ENCODE peak calls at places on chromosomes 11 and 22, in seven cellular contexts. E, C, B, N, X, M and O are unnamed samples.

GRCh38 chr11:8218409-8218808 is 45.3 kb downstream of the LMO1 start:
- DNase-seq in C (no peak), E (no peak), B (no peak), M (no peak), N (no peak), X (no peak), O (no peak)

GRCh38 chr22:50272103-50272782 is 2.1 kb upstream of the MAPK11 start:
- DNase-seq in E (peak), N (no peak), X (no peak), M (no peak), C (no peak), B (no peak), O (no peak)

GRCh38 chr22:39658367-39658766 is 87.8 kb downstream of the CACNA1I start:
- DNase-seq in E (no peak), C (no peak), M (peak), X (no peak), B (no peak), N (no peak), O (no peak)

GRCh38 chr11:68956142-68956541 is 24.6 kb downstream of the MRGPRD start:
- DNase-seq in C (no peak), X (no peak), B (no peak), N (no peak), M (no peak), E (no peak), O (no peak)

GRCh38 chr22:44574581-44575343 is 76.7 kb upstream of the RTL6 start:
- DNase-seq in N (no peak), B (no peak), E (no peak), C (peak), X (no peak), M (no peak), O (no peak)

GRCh38 chr11:63888170-63889086 is 28.5 kb downstream of the RCOR2 start:
- DNase-seq in E (peak), N (peak), X (peak), B (peak), M (peak), C (peak), O (no peak)

GRCh38 chr11:130189492-130190210 is 30.1 kb downstream of the ST14 start:
- DNase-seq in C (no peak), N (no peak), B (no peak), X (no peak), M (peak), E (no peak), O (peak)

GRCh38 chr11:121521145-121522042 is 68.6 kb upstream of the SORL1-AS1 start:
- DNase-seq in X (no peak), B (no peak), N (no peak), C (no peak), M (no peak), E (peak), O (no peak)

GRCh38 chr11:61917357-61918109 is at the start of gene RAB3IL1:
- DNase-seq in B (peak), N (peak), C (peak), E (no peak), M (peak), X (peak), O (peak)

GRCh38 chr11:94104734-94105133 is 23.9 kb upstream of the PANX1 start:
- DNase-seq in X (no peak), N (no peak), C (no peak), M (no peak), E (no peak), B (no peak), O (no peak)

GRCh38 chr22:47163876-47164513 is 401.5 kb downstream of the TBC1D22A start:
- DNase-seq in B (no peak), E (no peak), N (peak), M (peak), C (peak), X (no peak), O (peak)

DNA sequence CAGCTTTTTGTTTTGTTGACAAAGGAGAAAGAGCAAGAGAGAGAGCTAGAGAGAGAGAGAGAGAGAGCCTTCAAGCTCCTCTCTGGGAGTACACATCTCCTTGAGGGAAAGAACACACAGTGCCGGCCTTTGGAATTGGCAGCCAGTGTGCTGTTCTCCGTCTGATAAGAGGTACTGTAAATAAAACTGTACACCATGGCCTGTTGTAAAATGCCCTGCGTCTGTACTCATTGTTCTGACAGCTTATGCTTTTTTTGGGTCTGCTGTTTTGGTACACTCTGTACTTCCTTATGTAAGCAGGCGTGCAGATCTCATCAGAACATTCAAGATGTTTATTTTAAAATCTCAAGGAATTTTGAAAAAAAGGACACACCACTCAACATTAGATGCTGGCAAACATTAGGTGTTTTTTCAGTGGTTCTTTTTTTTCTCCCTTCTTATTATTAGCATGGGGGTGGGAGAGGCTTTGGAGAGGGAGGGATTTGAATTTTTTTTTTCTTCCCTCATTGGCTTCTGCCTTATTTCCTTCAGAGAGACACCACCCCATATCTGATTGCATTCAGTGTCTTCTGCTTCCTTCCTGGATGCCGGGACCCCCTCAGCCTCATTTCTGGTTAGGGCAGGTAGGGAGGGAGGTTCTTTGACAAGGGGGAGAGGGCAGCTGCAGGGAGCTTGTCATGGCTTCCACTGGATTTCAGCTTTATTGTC is 116.8 kb upstream of the NNMT start:
- DNase-seq in M (peak), N (peak), E (no peak), C (peak), B (peak), X (peak), O (peak)
- H3K4me3 ChIP-seq in M (no peak), N (no peak), E (no peak), C (peak), B (peak), X (no peak), O (no peak)

GRCh38 chr11:66719111-66719872 is 9.7 kb downstream of the SPTBN2 start:
- DNase-seq in E (no peak), M (no peak), N (no peak), X (no peak), C (no peak), B (no peak), O (no peak)

GRCh38 chr11:66720223-66720898 is 8.7 kb downstream of the SPTBN2 start:
- DNase-seq in X (no peak), B (peak), M (peak), N (no peak), C (no peak), E (peak), O (peak)

GRCh38 chr11:66717925-66718319 is 11.1 kb downstream of the SPTBN2 start:
- DNase-seq in N (no peak), E (no peak), X (no peak), M (no peak), C (no peak), B (no peak), O (peak)

GRCh38 chr11:66720899-66721470 is 8.0 kb downstream of the SPTBN2 start:
- DNase-seq in E (no peak), M (no peak), N (no peak), C (no peak), B (no peak), X (no peak), O (no peak)

GRCh38 chr11:66718320-66718971 is 10.6 kb downstream of the SPTBN2 start:
- DNase-seq in X (no peak), B (peak), E (no peak), M (peak), N (peak), C (no peak), O (peak)
- TF ChIP-seq POLR2A in X (no peak), B (no peak), E (no peak), M (no peak), N (no peak), C (no peak), O (no peak)

DNA sequence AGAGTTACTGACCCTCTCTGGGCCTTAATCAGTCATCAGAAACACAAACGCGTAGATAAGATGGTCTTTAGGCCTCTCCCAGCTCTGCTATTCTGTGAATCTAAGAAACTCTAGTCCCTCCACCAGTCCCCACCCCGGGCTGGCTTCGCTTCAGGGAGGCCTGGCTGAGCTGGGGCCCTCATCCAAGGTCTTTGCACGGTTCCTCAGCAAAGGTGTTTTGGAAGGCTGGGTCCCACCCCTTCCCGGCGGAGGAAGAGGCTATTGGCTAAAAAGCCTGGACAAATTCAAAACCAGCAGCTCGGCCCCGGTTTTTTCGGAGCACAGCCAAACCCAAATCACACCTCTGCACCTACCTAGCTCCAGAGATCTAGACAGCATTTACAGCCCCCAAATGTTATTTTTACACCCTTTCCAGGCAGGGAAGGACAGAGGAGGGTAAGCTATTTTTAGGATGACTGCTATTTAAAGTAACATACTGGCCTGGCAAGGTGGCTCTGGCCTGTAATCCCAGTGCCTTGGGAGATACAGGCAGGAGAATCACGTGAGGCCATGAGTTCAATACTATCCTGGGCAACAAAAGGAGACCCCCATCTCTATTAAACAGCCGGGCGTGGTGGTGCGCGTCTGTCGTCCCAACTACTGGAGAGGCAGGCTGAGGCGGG is 13.2 kb upstream of the HDHD5 start:
- DNase-seq in C (peak), E (no peak), M (no peak), X (no peak), B (peak), N (peak), O (peak)
- H3K4me3 ChIP-seq in C (peak), E (peak), M (peak), X (peak), B (peak), N (peak), O (no peak)

DNA sequence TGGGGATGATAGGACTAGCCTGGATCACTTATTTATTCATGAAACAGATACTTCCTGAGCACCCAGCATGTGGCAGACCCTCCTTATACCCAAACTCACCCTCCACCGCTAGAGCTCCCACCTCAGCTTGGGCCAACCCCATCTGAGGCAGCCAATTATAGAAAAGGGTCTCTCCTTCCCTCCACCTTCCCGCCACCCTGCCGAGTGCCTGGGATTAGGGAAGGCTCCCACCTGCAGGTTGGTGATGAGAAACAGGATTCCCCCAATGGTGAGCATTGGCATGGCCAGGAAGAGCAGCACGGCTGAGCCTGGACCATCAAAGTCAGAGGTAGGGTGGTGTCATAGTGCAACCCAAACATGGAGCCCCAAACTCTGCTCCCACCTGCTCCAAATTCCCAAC is 5.9 kb downstream of the SLC43A3 start:
- DNase-seq in C (no peak), N (no peak), X (no peak), E (no peak), M (no peak), B (no peak), O (no peak)
- TF ChIP-seq POLR2A in C (no peak), N (no peak), X (no peak), E (no peak), M (no peak), B (no peak), O (no peak)

GRCh38 chr11:35796542-35796941 is 134.0 kb downstream of the TRIM44 start:
- DNase-seq in E (peak), N (no peak), X (no peak), M (no peak), B (no peak), C (no peak), O (no peak)

GRCh38 chr11:35791088-35791958 is 128.7 kb downstream of the TRIM44 start:
- DNase-seq in C (no peak), E (peak), M (no peak), N (no peak), X (no peak), B (no peak), O (no peak)

GRCh38 chr11:35794850-35795249 is 132.3 kb downstream of the TRIM44 start:
- DNase-seq in N (no peak), E (peak), C (no peak), B (no peak), M (no peak), X (no peak), O (no peak)

GRCh38 chr11:35792846-35793192 is 130.2 kb downstream of the TRIM44 start:
- DNase-seq in X (no peak), M (no peak), B (no peak), C (no peak), E (no peak), N (no peak), O (no peak)

DNA sequence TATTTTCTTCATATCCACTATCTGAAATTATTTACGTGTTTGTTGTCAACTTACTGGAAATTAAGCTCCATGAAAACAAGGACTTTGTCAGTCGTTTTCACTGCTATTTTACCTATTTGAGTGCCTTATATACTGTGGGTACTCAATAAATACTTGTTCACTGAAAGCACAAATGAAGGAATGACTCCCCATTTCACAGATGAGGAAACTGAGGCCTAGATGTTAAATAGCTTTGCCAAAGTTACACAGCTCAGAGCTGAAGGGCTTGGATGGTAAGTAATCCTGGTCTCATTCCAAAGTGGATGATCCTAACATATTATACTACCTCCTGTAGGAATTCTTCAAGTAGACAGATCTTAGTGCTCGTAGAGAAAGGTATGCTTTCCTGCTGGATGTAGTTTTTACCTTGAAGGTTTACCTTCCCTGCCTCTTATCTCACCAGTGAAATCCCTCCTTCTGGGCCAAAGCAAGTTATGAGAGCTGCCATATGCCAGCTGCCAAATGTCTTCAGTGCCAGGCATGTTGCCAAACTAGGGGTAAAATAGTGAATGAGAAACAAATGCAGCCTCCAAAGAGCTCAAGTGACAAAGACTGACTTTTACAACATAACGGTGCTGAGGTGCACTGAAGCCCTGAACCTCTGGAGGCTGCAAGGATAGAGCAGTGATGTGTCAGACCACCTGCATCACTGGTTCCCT is 129.7 kb downstream of the TRIM44 start:
- DNase-seq in N (no peak), M (no peak), E (no peak), C (no peak), B (no peak), X (no peak), O (no peak)
- H3K4me3 ChIP-seq in N (no peak), M (no peak), E (no peak), C (no peak), B (no peak), X (no peak), O (no peak)

GRCh38 chr11:18429349-18429748 is 17.2 kb downstream of the LDHC start:
- DNase-seq in B (no peak), M (no peak), N (no peak), E (no peak), X (no peak), C (no peak), O (no peak)

DNA sequence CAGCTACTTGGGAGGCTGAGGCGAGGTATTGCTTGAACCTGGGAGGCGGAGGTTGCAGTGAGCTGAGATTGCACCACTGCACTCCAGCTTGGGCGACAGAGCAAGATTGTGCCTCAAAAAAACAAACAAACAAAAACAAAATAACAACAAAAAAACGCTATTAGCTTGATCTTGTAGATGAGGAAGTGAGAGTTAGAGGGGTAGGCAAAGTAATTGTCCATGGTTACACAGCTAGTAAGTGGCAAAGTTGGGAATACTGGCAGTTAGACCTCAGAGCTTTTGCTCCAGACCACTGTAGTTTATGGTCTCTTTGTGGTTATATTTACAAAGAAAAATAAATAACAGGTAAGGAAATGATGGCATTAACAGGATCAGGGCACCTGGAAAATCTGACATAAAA is 15.1 kb downstream of the LDHC start:
- DNase-seq in N (no peak), X (no peak), E (no peak), B (no peak), M (no peak), C (no peak), O (no peak)
- TF ChIP-seq POLR2A in N (no peak), X (no peak), E (no peak), B (no peak), M (no peak), C (no peak), O (no peak)

DNA sequence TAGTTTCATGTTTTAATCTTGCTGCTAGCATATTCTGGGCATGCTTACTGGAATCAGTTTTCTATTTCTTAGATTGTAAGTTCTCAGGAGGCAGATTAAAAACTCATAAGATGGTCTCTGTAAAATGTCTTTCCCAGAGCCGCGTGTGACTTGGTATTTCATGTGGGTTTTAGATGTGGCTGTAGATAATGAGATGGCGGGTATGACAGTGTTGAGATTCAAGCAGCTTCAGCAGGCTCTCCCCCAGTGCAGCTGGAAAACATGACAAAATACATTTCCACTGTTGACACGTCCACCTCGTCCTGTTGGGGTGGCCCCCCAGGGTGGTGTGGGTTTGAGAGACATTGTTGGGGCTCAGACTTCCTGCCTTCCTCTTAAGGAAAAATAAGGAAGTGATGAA is 106.8 kb downstream of the KIRREL3 start:
- DNase-seq in X (no peak), C (no peak), N (no peak), E (no peak), B (no peak), M (no peak), O (no peak)
- H3K4me3 ChIP-seq in X (no peak), C (no peak), N (no peak), E (no peak), B (no peak), M (no peak), O (no peak)